ENCODE peak calls at places on chromosomes 13 and 19, in five cellular contexts. Q is PC-3, S is GM23248, M is PC-9, A is GM23338. P is an unnamed sample. For H3K27me3 and H3F3A, the result is how much of the 10 kb centered on the place peaks cover.

GRCh38 chr19:55319786-55320185 is 5.4 kb downstream of the TMEM150B start:
- DNase-seq in Q (no peak), S (peak), M (no peak), A (peak), P (peak)

GRCh38 chr19:42325896-42326771 is 699 bp downstream of the MEGF8 start:
- DNase-seq in Q (no peak), S (peak), M (no peak), A (peak), P (no peak)

GRCh38 chr19:485583-486236 is 10.6 kb upstream of the MADCAM1 start:
- DNase-seq in Q (no peak), S (peak), M (peak), A (no peak), P (peak)

GRCh38 chr13:85462792-85463425 is 336.3 kb downstream of the SLITRK6 start:
- DNase-seq in Q (no peak), S (no peak), M (no peak), A (no peak), P (no peak)

GRCh38 chr19:16342002-16342715 is 17.5 kb downstream of the KLF2 start:
- DNase-seq in Q (no peak), S (peak), M (no peak), A (no peak), P (no peak)

GRCh38 chr13:93690139-93690538 is 463.5 kb downstream of the GPC6 start:
- DNase-seq in Q (peak), S (peak), M (no peak), A (peak), P (peak)

GRCh38 chr13:94535775-94536174 is 56.3 kb upstream of the DCT start:
- DNase-seq in Q (no peak), S (no peak), M (no peak), A (no peak), P (no peak)

GRCh38 chr13:23020246-23020843 is 160.4 kb upstream of the SGCG start:
- DNase-seq in Q (peak), S (peak), M (peak), A (peak), P (peak)

GRCh38 chr13:20773194-20774080 is at the start of gene EEF1AKMT1:
- DNase-seq in Q (peak), S (peak), M (peak), A (peak), P (peak)

GRCh38 chr13:110652231-110652730 is 36.9 kb downstream of the NAXD start:
- DNase-seq in Q (no peak), S (no peak), M (no peak), A (no peak), P (no peak)

GRCh38 chr19:49366110-49366509 is 2.4 kb downstream of the DKKL1 start:
- DNase-seq in Q (no peak), S (no peak), M (no peak), A (no peak), P (no peak)

GRCh38 chr19:39247701-39248664 is 673 bp downstream of the IFNL4 start:
- DNase-seq in Q (no peak), S (peak), M (no peak), A (peak), P (peak)
- H3K27me3 ChIP-seq in Q (under half), S (half or more), M (under half), A (half or more), P (half or more)

GRCh38 chr19:3980353-3981251 is 4.7 kb downstream of the EEF2 start:
- DNase-seq in Q (no peak), S (peak), M (no peak), A (no peak), P (no peak)
- H3F3A ChIP-seq in Q (under half), S (half or more), M (half or more), A (half or more), P (half or more)

GRCh38 chr19:47508721-47509120 is 6.1 kb downstream of the NAPA start:
- DNase-seq in Q (no peak), S (no peak), M (no peak), A (no peak), P (no peak)
- H2AFZ ChIP-seq in Q (no peak), S (no peak), M (no peak), A (no peak), P (no peak)

GRCh38 chr13:57045816-57046691 is 94.7 kb upstream of the PRR20A start:
- DNase-seq in Q (no peak), S (no peak), M (no peak), A (no peak), P (peak)
- H3K27me3 ChIP-seq in Q (under half), S (under half), M (under half), A (under half), P (under half)

GRCh38 chr13:59766236-59766635 is 397.5 kb downstream of the DIAPH3 start:
- DNase-seq in Q (no peak), S (no peak), M (no peak), A (no peak), P (no peak)
- H3F3A ChIP-seq in Q (under half), S (under half), M (under half), A (under half), P (under half)

DNA sequence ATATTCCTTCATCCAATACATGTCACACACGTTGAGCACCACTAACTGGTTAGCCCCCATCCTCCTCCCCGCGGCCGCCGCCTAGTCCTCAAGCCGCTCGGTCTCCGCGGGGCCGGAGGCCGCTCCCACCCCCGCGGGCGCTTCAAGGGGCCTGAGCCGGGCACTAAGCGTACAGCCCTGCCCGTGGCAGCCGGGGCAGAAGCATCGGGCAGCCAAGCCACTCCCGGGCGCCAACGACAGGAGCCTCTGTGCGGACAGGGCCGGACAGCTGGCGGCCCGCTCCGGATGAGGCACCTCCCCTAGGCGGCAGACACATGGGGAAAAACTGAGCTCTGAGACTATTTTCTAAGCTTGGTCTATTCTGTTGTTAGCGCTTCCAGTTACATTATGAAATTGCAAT is 2.8 kb upstream of the ZNF543 start:
- DNase-seq in Q (no peak), S (peak), M (no peak), A (peak), P (peak)
- H2AFZ ChIP-seq in Q (no peak), S (peak), M (no peak), A (peak), P (peak)

GRCh38 chr19:2529473-2529918 is 53.6 kb downstream of the GADD45B start:
- DNase-seq in Q (peak), S (peak), M (peak), A (no peak), P (no peak)
- H3K27me3 ChIP-seq in Q (under half), S (under half), M (under half), A (under half), P (under half)

P was measured in neural progenitor cell.